ENCODE peak calls at places on chromosomes 1 and 21, in seven cellular contexts. H is tibial nerve, Z is transverse colon, V is A549, W is HepG2, Y is sigmoid colon, I is GM12878. L is an unnamed sample.

GRCh38 chr1:111513410-111514020 is 10.1 kb upstream of the ADORA3 start:
- DNase-seq in V (no peak), W (peak), I (no peak), Z (no peak), H (no peak), Y (peak), L (no peak)

GRCh38 chr1:243562473-243562872 is 287.6 kb downstream of the AKT3 start:
- DNase-seq in Z (no peak), V (no peak), Y (peak), I (no peak), H (no peak), W (no peak), L (no peak)

GRCh38 chr1:8116892-8117262 is 90.8 kb upstream of the ERRFI1 start:
- DNase-seq in Y (peak), H (peak), W (peak), I (no peak), V (no peak), Z (peak), L (no peak)

GRCh38 chr21:36765229-36765628 is 66.3 kb downstream of the SIM2 start:
- DNase-seq in W (no peak), V (no peak), I (no peak), Z (no peak), Y (no peak), H (no peak), L (no peak)

GRCh38 chr1:15703562-15703961 is 19.4 kb downstream of the PLEKHM2 start:
- DNase-seq in V (no peak), Z (peak), W (no peak), H (peak), Y (peak), I (no peak), L (peak)

GRCh38 chr1:89566761-89567174 is 42.1 kb downstream of the LRRC8B start:
- DNase-seq in H (no peak), Z (peak), W (no peak), I (no peak), Y (peak), V (no peak), L (no peak)

GRCh38 chr1:199243423-199244061 is 604.7 kb downstream of the PTPRC start:
- DNase-seq in W (peak), V (peak), Z (peak), H (no peak), Y (no peak), I (peak), L (no peak)

GRCh38 chr1:171081220-171081993 is 9.3 kb upstream of the FMO3 start:
- DNase-seq in V (no peak), I (no peak), Z (no peak), H (no peak), Y (no peak), W (no peak), L (no peak)

DNA sequence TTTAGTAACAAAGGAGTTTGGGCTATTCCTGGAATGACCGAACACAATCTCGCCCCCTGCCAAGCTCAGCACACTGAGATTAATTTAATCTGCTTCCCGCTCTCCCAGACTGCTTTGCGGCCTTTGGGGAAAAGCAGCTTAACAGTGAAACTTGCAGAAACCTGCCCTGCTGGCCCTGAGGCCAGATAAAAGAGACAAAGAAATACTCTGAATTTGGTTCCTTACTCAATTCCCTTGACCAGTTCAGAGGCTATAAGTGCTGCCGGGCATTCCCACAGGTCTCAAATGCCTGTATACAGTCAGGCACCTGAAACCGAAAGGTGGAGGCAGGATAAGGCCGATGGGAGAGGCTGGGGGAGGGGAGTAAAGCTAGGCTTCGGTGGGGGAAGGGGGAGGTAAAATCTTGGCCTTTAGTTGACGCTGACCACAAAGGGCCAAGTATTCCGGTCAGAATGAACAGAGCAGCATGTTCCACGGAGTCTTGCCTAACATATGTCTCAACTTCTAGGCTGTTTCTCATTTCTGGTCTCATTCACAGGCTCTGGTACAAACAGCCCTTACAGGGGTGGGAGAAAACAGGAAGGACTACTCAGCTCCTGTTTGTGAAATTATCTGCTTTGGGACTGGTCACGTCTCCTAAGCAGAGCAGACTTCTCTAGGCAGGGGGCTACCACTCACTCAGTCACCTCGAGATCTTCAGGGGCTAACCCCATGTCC is 17.8 kb upstream of the A3GALT2 start:
- DNase-seq in H (peak), W (peak), Y (peak), V (no peak), I (no peak), Z (peak), L (no peak)
- TF ChIP-seq EP300 in H (peak), W (no peak), Y (no peak), V (no peak), I (no peak), Z (peak), L (peak)

GRCh38 chr1:20137604-20138003 is 1.5 kb upstream of the PLA2G2F start:
- DNase-seq in V (no peak), W (no peak), Z (no peak), Y (peak), H (no peak), I (no peak), L (no peak)
- TF ChIP-seq EP300 in V (no peak), W (no peak), Z (no peak), Y (no peak), H (no peak), I (no peak), L (no peak)

DNA sequence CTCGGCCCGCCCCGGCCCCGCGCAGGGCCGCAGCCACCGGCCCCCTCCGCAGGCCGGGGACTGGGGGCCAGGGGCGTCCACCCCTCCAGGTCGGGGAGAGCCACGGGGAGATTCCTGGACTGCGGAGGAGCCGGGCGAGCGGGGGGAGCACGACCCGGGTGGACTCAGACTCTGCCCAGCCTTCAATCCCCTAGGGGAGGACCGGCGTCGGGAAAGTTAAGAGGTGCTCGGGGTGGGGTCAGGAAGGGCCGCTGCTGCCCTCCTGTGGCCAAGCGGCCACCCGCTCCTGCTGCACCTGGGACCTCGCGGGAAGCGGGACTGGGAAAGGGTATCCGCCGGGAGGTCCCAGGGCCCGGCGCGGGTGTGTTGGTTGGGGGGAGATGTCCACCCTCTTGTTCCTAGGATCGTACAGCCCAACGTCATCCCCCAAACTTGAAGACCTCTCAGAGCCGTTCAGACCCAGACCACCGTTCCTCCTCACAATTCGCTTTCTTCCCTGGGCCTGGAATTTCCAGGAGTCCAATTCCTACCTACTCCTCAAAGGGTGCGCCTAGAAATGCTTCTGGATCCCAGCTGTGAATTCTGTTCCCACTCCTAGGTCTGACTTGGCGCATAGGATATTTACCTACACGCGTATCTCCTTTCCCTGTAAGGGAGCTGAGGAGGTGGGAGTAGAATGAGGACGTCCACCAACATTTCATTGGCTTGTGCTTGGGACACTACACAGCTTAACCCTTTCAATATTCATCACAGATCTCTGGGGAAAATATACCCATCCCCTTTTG is 482 bp upstream of the RHOC start:
- DNase-seq in Y (peak), I (no peak), V (peak), H (peak), W (peak), Z (peak), L (peak)
- TF ChIP-seq EP300 in Y (no peak), I (no peak), V (no peak), H (peak), W (no peak), Z (no peak), L (no peak)

GRCh38 chr1:239812580-239812979 is 279.1 kb upstream of the FMN2 start:
- DNase-seq in Z (no peak), W (no peak), H (no peak), V (no peak), I (no peak), Y (no peak), L (no peak)

GRCh38 chr1:239815074-239815473 is 276.6 kb upstream of the FMN2 start:
- DNase-seq in I (no peak), W (no peak), Z (no peak), V (no peak), Y (no peak), H (no peak), L (no peak)

GRCh38 chr1:239814306-239814881 is 277.3 kb upstream of the FMN2 start:
- DNase-seq in H (peak), I (no peak), Y (peak), Z (no peak), V (peak), W (peak), L (no peak)

GRCh38 chr1:239810071-239810481 is 281.6 kb upstream of the FMN2 start:
- DNase-seq in Y (no peak), H (no peak), I (no peak), V (no peak), Z (no peak), W (no peak), L (no peak)

DNA sequence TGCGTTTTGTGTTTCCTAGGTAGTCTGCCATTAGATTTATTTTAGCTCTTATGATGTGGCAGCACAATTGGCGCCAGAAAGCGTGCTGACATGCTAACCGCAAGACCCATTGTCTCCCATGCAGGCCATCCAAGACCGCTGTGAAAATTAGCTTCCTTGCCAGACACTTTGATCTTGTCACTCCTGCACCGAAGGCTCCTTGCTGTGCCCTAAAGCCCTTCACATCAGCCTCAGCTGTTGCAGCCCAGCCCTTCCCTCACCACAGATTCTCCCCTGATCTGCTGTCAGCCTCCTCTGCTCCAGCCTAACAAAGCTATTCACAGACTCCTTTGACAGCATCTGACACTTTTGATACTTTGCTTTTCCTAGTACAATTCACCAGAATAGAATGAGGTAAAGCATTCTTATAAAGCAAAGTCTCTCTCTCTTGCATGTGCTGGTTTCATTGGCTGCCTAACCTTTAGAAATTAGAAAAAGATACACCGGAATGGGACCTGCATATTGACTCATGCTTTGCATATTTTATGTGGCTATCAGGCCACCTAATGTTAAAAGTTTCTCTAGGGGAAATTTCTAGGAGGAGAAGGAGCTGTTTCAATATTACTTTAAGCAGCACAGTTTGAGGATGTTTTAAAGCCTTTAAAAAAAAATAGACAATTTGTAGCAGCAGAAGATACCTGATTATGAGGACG is 280.3 kb upstream of the FMN2 start:
- DNase-seq in I (no peak), Y (no peak), H (no peak), W (no peak), Z (no peak), V (no peak), L (no peak)
- TF ChIP-seq EP300 in I (no peak), Y (no peak), H (no peak), W (no peak), Z (no peak), V (no peak), L (no peak)

DNA sequence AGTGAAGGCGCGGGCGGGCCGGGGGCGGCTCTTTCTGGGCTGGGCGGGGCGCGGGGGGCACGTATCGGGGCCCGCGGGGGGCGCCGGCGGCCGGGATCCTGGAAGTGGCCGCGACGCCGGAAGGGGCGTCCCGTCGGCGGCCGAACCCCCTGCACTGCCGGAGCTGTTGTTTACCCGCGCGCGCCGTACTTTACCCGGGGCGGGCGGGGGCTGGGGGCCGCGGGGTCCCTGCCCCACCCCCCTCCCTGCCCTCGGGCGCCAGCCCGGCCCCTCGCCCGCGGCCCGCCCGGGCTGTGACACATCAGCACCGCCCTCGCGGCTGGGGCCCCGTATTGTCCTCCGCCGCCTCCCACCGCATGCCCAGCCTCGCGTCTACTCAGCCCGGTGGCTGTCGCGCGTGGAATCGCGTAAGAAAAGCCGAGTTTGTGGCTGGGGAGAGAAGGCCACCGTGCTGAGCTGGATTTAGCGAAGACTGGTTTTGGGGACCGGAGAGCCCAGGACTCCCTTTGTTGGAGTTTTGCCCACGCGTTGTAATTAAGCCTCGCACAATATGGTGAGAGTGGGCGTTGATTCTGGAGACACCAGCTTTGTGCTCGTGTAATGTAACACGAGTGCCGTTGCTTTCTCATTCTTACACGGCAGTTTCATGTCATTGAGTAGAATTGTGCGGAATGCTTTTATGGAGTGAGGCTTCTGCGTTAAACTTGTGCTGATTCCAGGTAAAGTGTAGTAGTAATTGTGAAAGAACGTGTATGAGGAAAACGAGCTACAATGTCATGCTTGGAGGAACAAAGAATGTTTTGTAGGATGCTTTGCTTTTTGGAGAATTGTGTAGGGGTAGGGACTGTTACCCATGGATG is 554 bp downstream of the BACH1 start:
- DNase-seq in Y (peak), Z (peak), H (peak), I (no peak), V (peak), W (peak), L (peak)
- TF ChIP-seq EP300 in Y (no peak), Z (no peak), H (peak), I (no peak), V (no peak), W (peak), L (no peak)

GRCh38 chr1:150567717-150568561 is 11.5 kb downstream of the MCL1 start:
- DNase-seq in H (peak), I (no peak), W (peak), Y (peak), V (peak), Z (peak), L (no peak)
- TF ChIP-seq EP300 in H (peak), I (no peak), W (peak), Y (peak), V (no peak), Z (peak), L (peak)

GRCh38 chr1:202315576-202316168 is 26.1 kb downstream of the UBE2T start:
- DNase-seq in V (peak), Z (peak), W (peak), I (peak), H (peak), Y (no peak), L (no peak)

GRCh38 chr1:202310746-202311145 is 31.0 kb downstream of the UBE2T start:
- DNase-seq in V (no peak), I (no peak), Y (no peak), H (no peak), W (no peak), Z (no peak), L (no peak)

GRCh38 chr1:202310071-202310725 is 31.5 kb downstream of the UBE2T start:
- DNase-seq in Y (no peak), W (no peak), Z (no peak), H (no peak), V (no peak), I (no peak), L (no peak)

GRCh38 chr1:202316186-202316585 is 25.6 kb downstream of the UBE2T start:
- DNase-seq in V (no peak), Y (no peak), H (no peak), Z (no peak), W (no peak), I (no peak), L (no peak)

GRCh38 chr1:202311880-202312635 is 29.7 kb downstream of the UBE2T start:
- DNase-seq in W (no peak), H (no peak), Y (no peak), Z (no peak), V (no peak), I (no peak), L (no peak)
- TF ChIP-seq EP300 in W (no peak), H (no peak), Y (no peak), Z (no peak), V (no peak), I (no peak), L (no peak)

GRCh38 chr1:51660570-51660969 is 43.7 kb downstream of the OSBPL9 start:
- DNase-seq in Y (no peak), V (no peak), Z (no peak), H (no peak), I (no peak), W (no peak), L (no peak)
- TF ChIP-seq EP300 in Y (no peak), V (no peak), Z (no peak), H (no peak), I (no peak), W (no peak), L (no peak)